ENCODE peak calls at places on chromosomes 5 and 9, in seven cellular contexts. One of them, this sample, is unnamed.

GRCh38 chr9:82436480-82436879 is 447.9 kb downstream of the SPATA31D1 start:
- DNase-seq in upper lobe of left lung: no peak
- DNase-seq in GM23338: no peak
- DNase-seq in LoVo: no peak
- DNase-seq in head of caudate nucleus: no peak
- DNase-seq in NCI-H2081 treated with DMSO at 0.1 percent for 48 hours: no peak
- DNase-seq in cardiac septum: no peak
- DNase-seq in this sample: no peak

GRCh38 chr9:135482015-135482754 is 2.6 kb downstream of the PPP1R26 start:
- DNase-seq in LoVo: no peak
- DNase-seq in head of caudate nucleus: no peak
- DNase-seq in GM23338: no peak
- DNase-seq in cardiac septum: no peak
- DNase-seq in upper lobe of left lung: no peak
- DNase-seq in NCI-H2081 treated with DMSO at 0.1 percent for 48 hours: no peak
- DNase-seq in this sample: no peak

GRCh38 chr9:2336055-2336454 is 285.5 kb upstream of the VLDLR start:
- DNase-seq in NCI-H2081 treated with DMSO at 0.1 percent for 48 hours: no peak
- DNase-seq in GM23338: no peak
- DNase-seq in head of caudate nucleus: no peak
- DNase-seq in cardiac septum: no peak
- DNase-seq in upper lobe of left lung: no peak
- DNase-seq in LoVo: no peak
- DNase-seq in this sample: no peak

GRCh38 chr5:65121880-65122436 is 353.2 kb downstream of the CWC27 start:
- DNase-seq in upper lobe of left lung: no peak
- DNase-seq in NCI-H2081 treated with DMSO at 0.1 percent for 48 hours: no peak
- DNase-seq in GM23338: no peak
- DNase-seq in cardiac septum: no peak
- DNase-seq in head of caudate nucleus: no peak
- DNase-seq in LoVo: no peak
- DNase-seq in this sample: no peak

GRCh38 chr5:65037845-65038815 is 269.4 kb downstream of the CWC27 start:
- DNase-seq in cardiac septum: no peak
- DNase-seq in NCI-H2081 treated with DMSO at 0.1 percent for 48 hours: no peak
- DNase-seq in upper lobe of left lung: no peak
- DNase-seq in GM23338: peak; percentile 93
- DNase-seq in LoVo: peak; percentile 33
- DNase-seq in head of caudate nucleus: no peak
- DNase-seq in this sample: no peak

GRCh38 chr9:134474656-134475050 is 148.4 kb downstream of the RXRA start:
- DNase-seq in cardiac septum: no peak
- DNase-seq in LoVo: no peak
- DNase-seq in upper lobe of left lung: no peak
- DNase-seq in head of caudate nucleus: no peak
- DNase-seq in GM23338: no peak
- DNase-seq in NCI-H2081 treated with DMSO at 0.1 percent for 48 hours: no peak
- DNase-seq in this sample: no peak

GRCh38 chr9:5949103-5949699 is 58.5 kb downstream of the MLANA start:
- DNase-seq in head of caudate nucleus: no peak
- DNase-seq in upper lobe of left lung: no peak
- DNase-seq in NCI-H2081 treated with DMSO at 0.1 percent for 48 hours: no peak
- DNase-seq in cardiac septum: no peak
- DNase-seq in LoVo: peak; percentile 2
- DNase-seq in GM23338: no peak
- DNase-seq in this sample: no peak

GRCh38 chr9:112554516-112554915 is 67.9 kb downstream of the KIAA1958 start:
- DNase-seq in head of caudate nucleus: no peak
- DNase-seq in GM23338: no peak
- DNase-seq in upper lobe of left lung: no peak
- DNase-seq in LoVo: no peak
- DNase-seq in NCI-H2081 treated with DMSO at 0.1 percent for 48 hours: no peak
- DNase-seq in cardiac septum: no peak
- DNase-seq in this sample: no peak

GRCh38 chr9:90539266-90539665 is 103.4 kb downstream of the DIRAS2 start:
- DNase-seq in head of caudate nucleus: no peak
- DNase-seq in GM23338: no peak
- DNase-seq in upper lobe of left lung: no peak
- DNase-seq in NCI-H2081 treated with DMSO at 0.1 percent for 48 hours: no peak
- DNase-seq in cardiac septum: no peak
- DNase-seq in LoVo: no peak
- DNase-seq in this sample: no peak

GRCh38 chr9:90965141-90965910 is 163.7 kb downstream of the SYK start:
- DNase-seq in GM23338: peak; percentile 21
- DNase-seq in LoVo: no peak
- DNase-seq in upper lobe of left lung: no peak
- DNase-seq in head of caudate nucleus: no peak
- DNase-seq in cardiac septum: no peak
- DNase-seq in NCI-H2081 treated with DMSO at 0.1 percent for 48 hours: no peak
- DNase-seq in this sample: no peak

GRCh38 chr9:26326473-26327044 is 566.0 kb downstream of the CAAP1 start:
- DNase-seq in upper lobe of left lung: no peak
- DNase-seq in GM23338: peak; percentile 78
- DNase-seq in NCI-H2081 treated with DMSO at 0.1 percent for 48 hours: peak; percentile 45
- DNase-seq in LoVo: peak; percentile 49
- DNase-seq in head of caudate nucleus: no peak
- DNase-seq in cardiac septum: no peak
- DNase-seq in this sample: peak; percentile 76

GRCh38 chr9:109518621-109519335 is 20.7 kb upstream of the PTPN3 start:
- DNase-seq in LoVo: no peak
- DNase-seq in NCI-H2081 treated with DMSO at 0.1 percent for 48 hours: no peak
- DNase-seq in GM23338: no peak
- DNase-seq in cardiac septum: no peak
- DNase-seq in head of caudate nucleus: no peak
- DNase-seq in upper lobe of left lung: no peak
- DNase-seq in this sample: no peak

GRCh38 chr9:118230319-118230718 is 526.1 kb downstream of the TLR4 start:
- DNase-seq in GM23338: no peak
- DNase-seq in cardiac septum: no peak
- DNase-seq in head of caudate nucleus: no peak
- DNase-seq in upper lobe of left lung: no peak
- DNase-seq in LoVo: no peak
- DNase-seq in NCI-H2081 treated with DMSO at 0.1 percent for 48 hours: no peak
- DNase-seq in this sample: no peak

GRCh38 chr9:135926402-135927194 is 19.3 kb upstream of the CAMSAP1 start:
- DNase-seq in NCI-H2081 treated with DMSO at 0.1 percent for 48 hours: no peak
- DNase-seq in GM23338: no peak
- DNase-seq in cardiac septum: no peak
- DNase-seq in upper lobe of left lung: peak; percentile 71
- DNase-seq in head of caudate nucleus: no peak
- DNase-seq in LoVo: peak; percentile 76
- DNase-seq in this sample: no peak

GRCh38 chr5:61866930-61867329 is 439.1 kb upstream of the KIF2A start:
- DNase-seq in LoVo: peak; percentile 20
- DNase-seq in head of caudate nucleus: no peak
- DNase-seq in NCI-H2081 treated with DMSO at 0.1 percent for 48 hours: no peak
- DNase-seq in upper lobe of left lung: no peak
- DNase-seq in GM23338: no peak
- DNase-seq in cardiac septum: no peak
- DNase-seq in this sample: no peak

GRCh38 chr9:4207881-4208615 is 91.8 kb downstream of the GLIS3 start:
- DNase-seq in cardiac septum: no peak
- DNase-seq in LoVo: no peak
- DNase-seq in GM23338: no peak
- DNase-seq in NCI-H2081 treated with DMSO at 0.1 percent for 48 hours: no peak
- DNase-seq in head of caudate nucleus: no peak
- DNase-seq in upper lobe of left lung: no peak
- DNase-seq in this sample: peak; percentile 31

GRCh38 chr9:107316795-107317661 is 33.9 kb downstream of the RAD23B start:
- DNase-seq in GM23338: no peak
- DNase-seq in NCI-H2081 treated with DMSO at 0.1 percent for 48 hours: no peak
- DNase-seq in cardiac septum: no peak
- DNase-seq in upper lobe of left lung: peak; percentile 32
- DNase-seq in head of caudate nucleus: no peak
- DNase-seq in LoVo: no peak
- DNase-seq in this sample: no peak

GRCh38 chr9:105341784-105342183 is 97.3 kb downstream of the SLC44A1 start:
- DNase-seq in GM23338: no peak
- DNase-seq in cardiac septum: no peak
- DNase-seq in LoVo: no peak
- DNase-seq in NCI-H2081 treated with DMSO at 0.1 percent for 48 hours: no peak
- DNase-seq in upper lobe of left lung: no peak
- DNase-seq in head of caudate nucleus: no peak
- DNase-seq in this sample: no peak

GRCh38 chr5:111744455-111744854 is 12.5 kb downstream of the NREP start:
- DNase-seq in GM23338: no peak
- DNase-seq in NCI-H2081 treated with DMSO at 0.1 percent for 48 hours: no peak
- DNase-seq in LoVo: no peak
- DNase-seq in upper lobe of left lung: no peak
- DNase-seq in cardiac septum: no peak
- DNase-seq in head of caudate nucleus: no peak
- DNase-seq in this sample: no peak

This sample was measured in midbrain.